ENCODE peak calls at places on chromosomes 12 and 14, in six cellular contexts. S is neural progenitor cell, K is A549, Y is HL-60, W is IMR-90, T is Panc1. M is an unnamed sample.
A peak's percentile ranks its signal among the peaks of the same experiment; 100 is the strongest.

GRCh38 chr14:105137481-105138020 is 31.0 kb downstream of the JAG2 start:
- DNase-seq in W (no peak), S (no peak), K (no peak), Y (no peak), T (no peak), M (no peak)

GRCh38 chr12:9736931-9737705 is 4.2 kb upstream of the CLECL1 start:
- DNase-seq in K (no peak), T (no peak), W (no peak), S (no peak), Y (peak; percentile 58), M (no peak)

GRCh38 chr12:46711756-46712155 is 114.0 kb downstream of the SLC38A4 start:
- DNase-seq in K (no peak), T (no peak), S (no peak), W (peak; percentile 49), Y (no peak), M (peak; percentile 8)

GRCh38 chr12:53999596-54000104 is 311 bp upstream of the HOXC9 start:
- DNase-seq in W (peak; percentile 31), Y (no peak), S (no peak), T (no peak), K (peak; percentile 82), M (peak; percentile 77)

GRCh38 chr12:49636979-49637378 is 13.6 kb downstream of the PRPF40B start:
- DNase-seq in S (peak; percentile 72), K (peak; percentile 81), Y (peak; percentile 70), W (peak; percentile 68), T (no peak), M (peak; percentile 77)

GRCh38 chr12:67366530-67367196 is 97.5 kb downstream of the CAND1 start:
- DNase-seq in W (peak; percentile 66), S (no peak), K (no peak), Y (no peak), T (no peak), M (peak; percentile 96)

GRCh38 chr12:28536088-28536487 is 345.8 kb downstream of the CCDC91 start:
- DNase-seq in S (no peak), Y (peak; percentile 2), T (no peak), W (peak; percentile 85), K (no peak), M (peak; percentile 87)

GRCh38 chr12:124544311-124544970 is 23.0 kb downstream of the NCOR2 start:
- DNase-seq in K (no peak), W (no peak), T (no peak), S (peak; percentile 64), Y (no peak), M (no peak)

GRCh38 chr14:23101986-23102625 is 2.7 kb downstream of the CIROP start:
- DNase-seq in Y (no peak), W (no peak), S (no peak), T (no peak), K (no peak), M (no peak)

GRCh38 chr12:42946776-42947435 is 357.4 kb upstream of the PRICKLE1 start:
- DNase-seq in S (no peak), T (no peak), Y (no peak), K (no peak), W (no peak), M (no peak)

GRCh38 chr12:46660719-46661118 is 165.1 kb downstream of the SLC38A4 start:
- DNase-seq in S (no peak), K (no peak), W (peak; percentile 61), Y (peak; percentile 71), T (no peak), M (peak; percentile 84)

GRCh38 chr14:103690332-103690731 is 24.9 kb downstream of the XRCC3 start:
- DNase-seq in Y (no peak), S (no peak), K (no peak), T (no peak), W (no peak), M (no peak)

DNA sequence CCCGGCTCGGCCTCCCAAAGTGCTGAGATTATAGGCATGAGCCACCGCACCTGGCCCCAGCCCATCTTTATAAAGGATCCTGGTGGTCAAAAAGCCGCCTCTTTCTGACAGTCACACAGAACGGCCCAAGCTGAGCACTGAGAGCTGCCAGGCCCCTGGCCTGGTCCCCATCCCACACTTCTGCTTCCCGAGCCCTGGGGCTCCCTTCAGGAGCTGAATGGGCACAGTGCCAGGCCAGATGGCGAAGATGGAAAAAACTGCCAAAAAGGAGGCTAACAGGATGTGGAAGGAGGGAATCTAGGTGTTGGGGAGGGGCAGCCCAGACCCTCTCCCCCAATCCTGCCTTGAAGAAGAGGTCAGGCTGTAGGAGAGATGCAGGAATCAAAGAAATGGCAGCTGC is 5.1 kb downstream of the LPAR5 start:
- DNase-seq in W (no peak), Y (no peak), S (no peak), T (no peak), K (no peak), M (no peak)
- H3K4me3 ChIP-seq in W (no peak overlapping the region), Y (no peak overlapping the region), S (no peak overlapping the region), T (no peak overlapping the region), K (no peak overlapping the region), M (no peak overlapping the region)

GRCh38 chr12:16849473-16849872 is 243.5 kb upstream of the LMO3 start:
- DNase-seq in S (no peak), T (no peak), W (no peak), K (no peak), Y (no peak), M (no peak)

GRCh38 chr12:16844875-16845274 is 238.9 kb upstream of the LMO3 start:
- DNase-seq in T (no peak), W (no peak), S (peak; percentile 28), Y (no peak), K (no peak), M (no peak)
- TF ChIP-seq CTCF in T (no peak), W (no peak), S (peak; percentile 35), Y (no peak), K (no peak), M (no peak)

DNA sequence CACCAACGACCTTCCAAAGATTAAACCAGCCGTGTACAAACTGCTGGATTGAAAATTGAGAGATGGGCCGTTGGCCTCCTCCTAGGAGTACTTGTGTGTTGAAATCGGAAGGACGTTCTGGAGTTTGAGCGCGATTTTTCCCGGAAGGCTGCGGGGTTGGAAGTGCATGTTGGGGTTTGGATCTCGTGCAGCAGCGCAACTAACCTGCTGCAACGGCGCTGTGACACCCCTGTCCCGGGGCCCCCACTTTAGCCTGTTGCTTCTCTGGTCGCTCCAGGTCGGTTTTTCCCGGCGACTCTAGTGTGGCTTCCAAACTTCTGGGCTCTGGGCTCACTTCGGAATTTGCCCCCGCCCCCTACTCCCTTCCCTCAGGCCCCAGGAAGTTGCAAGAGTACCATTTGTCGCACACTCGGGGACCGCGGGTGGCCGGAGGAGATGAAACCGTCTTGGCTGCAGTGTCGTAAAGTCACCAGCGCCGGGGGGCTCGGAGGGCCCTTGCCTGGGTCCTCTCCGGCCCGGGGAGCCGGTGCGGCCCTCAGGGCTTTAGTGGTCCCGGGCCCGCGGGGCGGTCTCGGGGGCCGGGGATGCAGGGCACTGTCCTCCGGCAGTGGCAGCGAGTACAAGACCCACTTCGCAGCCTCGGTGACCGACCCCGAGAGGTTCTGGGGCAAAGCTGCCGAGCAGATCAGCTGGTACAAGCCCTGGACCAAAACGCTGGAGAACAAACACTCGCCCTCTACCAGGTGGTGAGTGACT is at the start of gene ACSS3:
- DNase-seq in S (peak; percentile 92), T (no peak), Y (no peak), W (no peak), K (no peak), M (peak; percentile 27)
- H3K4me3 ChIP-seq in S (peak within 1 kb of the TSS; percentile 92), T (no peak within 1 kb of the TSS), Y (no peak within 1 kb of the TSS), W (peak within 1 kb of the TSS; percentile 31), K (peak within 1 kb of the TSS; percentile 27), M (peak within 1 kb of the TSS; percentile 55)

GRCh38 chr14:35826218-35826951 is at the start of gene BRMS1L:
- DNase-seq in W (peak; percentile 99), T (peak; percentile 93), K (peak; percentile 97), Y (peak; percentile 99), S (peak; percentile 99), M (peak; percentile 99)
- TF ChIP-seq CTCF in W (no peak), T (no peak), K (no peak), Y (no peak), S (peak; percentile 15), M (peak; percentile 13)

GRCh38 chr12:100573499-100574261 is at the start of gene GAS2L3:
- DNase-seq in T (peak; percentile 46), W (peak; percentile 79), K (peak; percentile 73), Y (peak; percentile 26), S (peak; percentile 96), M (peak; percentile 71)
- H3K4me3 ChIP-seq in T (peak within 1 kb of the TSS; percentile 95), W (peak within 1 kb of the TSS; percentile 85), K (peak within 1 kb of the TSS; percentile 86), Y (peak within 1 kb of the TSS; percentile 71), S (peak within 1 kb of the TSS; percentile 77), M (peak within 1 kb of the TSS; percentile 82)

GRCh38 chr14:45939572-45939971 is 686.6 kb upstream of the MIS18BP1 start:
- DNase-seq in S (no peak), K (no peak), Y (no peak), W (no peak), T (no peak), M (no peak)

GRCh38 chr14:45946251-45946650 is 693.2 kb upstream of the MIS18BP1 start:
- DNase-seq in S (no peak), Y (no peak), K (no peak), W (no peak), T (no peak), M (no peak)

GRCh38 chr14:45940318-45940717 is 687.3 kb upstream of the MIS18BP1 start:
- DNase-seq in Y (no peak), T (no peak), K (no peak), W (no peak), S (no peak), M (no peak)
- TF ChIP-seq CTCF in Y (no peak), T (no peak), K (no peak), W (no peak), S (no peak), M (no peak)

GRCh38 chr12:89863332-89863938 is 154.8 kb upstream of the ATP2B1 start:
- DNase-seq in W (no peak), K (no peak), S (no peak), Y (no peak), T (no peak), M (no peak)
- H3K4me3 ChIP-seq in W (no peak overlapping the region), K (no peak overlapping the region), S (no peak overlapping the region), Y (no peak overlapping the region), T (no peak overlapping the region), M (no peak overlapping the region)

GRCh38 chr12:107326237-107326636 is 232.9 kb upstream of the CRY1 start:
- DNase-seq in T (no peak), K (no peak), Y (no peak), S (no peak), W (no peak), M (no peak)
- TF ChIP-seq CTCF in T (no peak), K (peak; percentile 14), Y (no peak), S (peak; percentile 7), W (no peak), M (no peak)

DNA sequence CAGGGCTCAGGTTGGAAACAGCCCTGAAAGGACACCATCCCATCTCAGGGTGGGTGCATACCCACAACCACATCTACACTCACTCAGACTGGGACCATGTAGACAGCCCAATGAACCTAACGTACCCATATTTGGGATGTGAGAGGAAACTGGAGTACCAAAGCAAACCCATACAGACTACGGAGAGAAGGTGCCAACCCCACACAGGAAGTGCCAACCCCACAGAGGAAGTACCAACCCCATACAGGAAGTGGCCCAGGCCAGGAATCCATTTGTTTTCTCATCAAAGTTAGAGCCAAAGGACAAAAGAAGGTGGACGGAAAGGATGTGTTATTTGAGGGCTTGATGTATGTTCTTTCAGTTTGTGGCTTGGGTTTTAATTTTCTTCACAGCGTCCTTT is 19.5 kb upstream of the SPIC start:
- DNase-seq in W (no peak), K (no peak), T (no peak), S (no peak), Y (peak; percentile 58), M (no peak)
- H3K4me3 ChIP-seq in W (no peak overlapping the region), K (no peak overlapping the region), T (no peak overlapping the region), S (no peak overlapping the region), Y (no peak overlapping the region), M (no peak overlapping the region)